ENCODE peak calls at places on chromosomes 7 and 10, in seven cellular contexts. D is neural progenitor cell, S is left lung, I is iPS DF 6.9, B is BE2C, V is transverse colon, R is colonic mucosa. Q is an unnamed sample.

GRCh38 chr10:86757110-86757790 is 831 bp downstream of the BMPR1A start:
- DNase-seq in D (peak; percentile 61), S (no peak), I (no peak), B (peak; percentile 24), V (peak; percentile 46), R (peak; percentile 49), Q (peak; percentile 62)

GRCh38 chr7:129831424-129832058 is 121.2 kb downstream of the UBE2H start:
- DNase-seq in D (peak; percentile 67), S (no peak), I (no peak), B (no peak), V (no peak), R (no peak), Q (peak; percentile 76)

GRCh38 chr7:163971-164881 is 28.1 kb upstream of the FAM20C start:
- DNase-seq in D (no peak), S (peak; percentile 61), I (no peak), B (no peak), V (no peak), R (peak; percentile 17), Q (no peak)

GRCh38 chr10:124030061-124030460 is 63.3 kb downstream of the CHST15 start:
- DNase-seq in D (no peak), S (no peak), I (no peak), B (no peak), V (no peak), R (no peak), Q (no peak)

GRCh38 chr10:126734957-126735356 is 64.5 kb upstream of the C10orf90 start:
- DNase-seq in D (no peak), S (no peak), I (no peak), B (no peak), V (no peak), R (no peak), Q (peak; percentile 5)

GRCh38 chr10:82757907-82758306 is 882.9 kb downstream of the NRG3 start:
- DNase-seq in D (no peak), S (no peak), I (no peak), B (no peak), V (no peak), R (no peak), Q (no peak)

GRCh38 chr10:125886914-125887512 is 5.9 kb upstream of the DHX32 start:
- DNase-seq in D (no peak), S (no peak), I (no peak), B (no peak), V (no peak), R (no peak), Q (no peak)

GRCh38 chr10:69757553-69758309 is 44.0 kb upstream of the COL13A1 start:
- DNase-seq in D (no peak), S (no peak), I (no peak), B (peak; percentile 88), V (no peak), R (no peak), Q (peak; percentile 60)

GRCh38 chr7:26658080-26658697 is 206.2 kb downstream of the SKAP2 start:
- DNase-seq in D (peak; percentile 86), S (no peak), I (no peak), B (no peak), V (no peak), R (no peak), Q (no peak)

GRCh38 chr7:111362660-111363059 is 199.6 kb downstream of the IMMP2L start:
- DNase-seq in D (peak; percentile 4), S (no peak), I (no peak), B (no peak), V (no peak), R (no peak), Q (no peak)

GRCh38 chr10:44830022-44830421 is 81.1 kb upstream of the TMEM72 start:
- DNase-seq in D (no peak), S (no peak), I (no peak), B (no peak), V (no peak), R (no peak), Q (no peak)

GRCh38 chr7:30427296-30428080 is 51.1 kb downstream of the NOD1 start:
- DNase-seq in D (no peak), S (peak; percentile 69), I (no peak), B (no peak), V (no peak), R (no peak), Q (no peak)

GRCh38 chr7:155336812-155337602 is 39.3 kb downstream of the INSIG1 start:
- DNase-seq in D (no peak), S (peak; percentile 28), I (no peak), B (no peak), V (no peak), R (no peak), Q (peak; percentile 66)

GRCh38 chr7:25567430-25567829 is 339.1 kb upstream of the NPVF start:
- DNase-seq in D (no peak), S (no peak), I (no peak), B (no peak), V (no peak), R (no peak), Q (no peak)

GRCh38 chr10:104328916-104329710 is 9.2 kb downstream of the ITPRIP start:
- DNase-seq in D (peak; percentile 92), S (peak; percentile 81), I (no peak), B (no peak), V (no peak), R (no peak), Q (peak; percentile 63)

GRCh38 chr10:104329754-104330153 is 8.5 kb downstream of the ITPRIP start:
- DNase-seq in D (no peak), S (no peak), I (no peak), B (no peak), V (no peak), R (no peak), Q (no peak)

GRCh38 chr10:104328636-104328915 is 9.7 kb downstream of the ITPRIP start:
- DNase-seq in D (no peak), S (no peak), I (no peak), B (no peak), V (no peak), R (no peak), Q (no peak)

GRCh38 chr10:104326991-104327610 is 11.2 kb downstream of the ITPRIP start:
- DNase-seq in D (no peak), S (peak; percentile 50), I (no peak), B (no peak), V (no peak), R (no peak), Q (no peak)

DNA sequence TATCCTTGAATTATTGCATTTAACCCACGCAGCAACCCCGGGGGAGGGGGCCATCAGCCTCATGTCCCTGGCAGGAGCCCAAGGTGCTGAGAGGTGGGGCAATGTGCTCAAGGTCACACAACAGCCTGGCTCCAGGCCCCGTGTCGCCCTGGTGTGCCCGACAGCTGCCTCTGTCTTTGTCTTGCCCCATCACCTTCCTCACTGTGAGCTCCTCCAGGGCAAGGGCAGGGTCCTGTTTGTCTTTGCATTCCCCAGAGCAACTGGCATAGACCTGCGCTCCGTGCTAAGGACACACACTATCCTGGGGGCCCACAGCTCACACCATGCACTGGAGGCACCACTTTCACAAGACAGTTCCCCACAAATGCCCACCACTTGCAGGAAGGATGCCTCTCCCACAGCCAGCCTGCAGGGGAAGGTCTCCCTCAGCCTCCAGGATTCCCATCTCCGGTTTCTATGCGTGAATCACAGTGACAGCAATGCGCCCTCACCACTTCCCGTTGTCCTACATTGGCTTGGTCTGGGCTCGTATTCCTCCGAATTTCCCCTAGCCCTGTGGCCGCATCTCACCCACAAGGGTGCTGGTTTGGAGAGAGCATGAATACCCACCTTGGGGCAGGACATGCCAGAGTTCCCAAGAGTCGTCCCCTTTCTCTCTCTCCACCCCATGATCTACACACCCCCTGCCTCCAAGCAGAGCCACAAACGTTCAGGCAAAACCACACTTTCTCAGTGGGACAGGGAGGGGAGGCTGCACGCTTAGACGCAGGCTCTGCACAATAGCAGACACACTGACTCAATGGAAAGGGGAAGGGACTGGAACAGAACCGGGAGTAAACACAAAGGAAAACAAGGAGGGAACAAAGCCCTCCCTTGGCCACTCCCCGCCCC is 10.3 kb downstream of the ITPRIP start:
- DNase-seq in D (peak; percentile 91), S (peak; percentile 69), I (no peak), B (no peak), V (no peak), R (no peak), Q (peak; percentile 31)
- H3K4me1 ChIP-seq in D (peaks cover 64% of the 10 kb centered on the region), S (peaks cover 100% of the 10 kb centered on the region), I (peaks cover 34% of the 10 kb centered on the region), B (no peaks in the 10 kb centered on the region), V (peaks cover 67% of the 10 kb centered on the region), R (peaks cover 34% of the 10 kb centered on the region), Q (peaks cover 100% of the 10 kb centered on the region)

DNA sequence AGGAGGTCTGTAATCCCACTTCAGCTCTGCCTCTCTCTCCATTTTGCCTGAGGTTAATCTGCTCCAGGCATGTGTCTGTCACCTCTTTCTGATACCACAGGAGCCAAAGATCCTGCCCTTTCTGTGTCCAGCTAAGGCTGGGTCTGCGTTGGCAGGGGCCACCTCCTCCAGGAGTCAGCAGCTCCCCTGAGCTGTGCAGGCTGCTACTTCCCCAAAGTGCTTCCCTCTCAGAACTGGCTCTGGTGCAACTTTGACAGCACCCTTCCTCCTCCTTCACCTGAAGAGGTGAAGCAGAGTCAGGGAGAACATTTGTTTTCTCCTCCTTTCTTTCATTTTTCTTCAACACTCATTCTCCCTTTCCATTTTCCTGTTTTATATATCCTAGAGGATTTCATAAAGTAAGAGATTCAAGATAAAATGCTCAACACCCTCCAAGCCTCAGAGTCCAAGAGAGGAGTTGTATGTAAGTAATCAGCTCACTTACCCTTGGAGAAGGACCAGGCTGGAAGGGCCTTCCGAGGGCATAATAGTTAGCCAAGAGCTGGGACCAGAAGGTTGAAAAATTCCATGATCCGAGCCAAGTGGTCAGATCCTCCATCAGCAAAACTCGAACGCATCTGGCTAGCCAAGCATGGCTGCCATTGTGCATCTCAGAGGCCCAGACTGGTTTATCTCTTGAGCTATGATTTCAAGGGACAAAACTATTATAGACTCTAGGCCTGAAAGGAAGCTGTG is 257.3 kb downstream of the PTEN start:
- DNase-seq in D (no peak), S (peak; percentile 79), I (no peak), B (no peak), V (no peak), R (no peak), Q (no peak)
- H3K4me1 ChIP-seq in D (no peaks in the 10 kb centered on the region), S (peaks cover 51% of the 10 kb centered on the region), I (peaks cover 2% of the 10 kb centered on the region), B (peaks cover 3% of the 10 kb centered on the region), V (peaks cover 3% of the 10 kb centered on the region), R (no peaks in the 10 kb centered on the region), Q (peaks cover 16% of the 10 kb centered on the region)

DNA sequence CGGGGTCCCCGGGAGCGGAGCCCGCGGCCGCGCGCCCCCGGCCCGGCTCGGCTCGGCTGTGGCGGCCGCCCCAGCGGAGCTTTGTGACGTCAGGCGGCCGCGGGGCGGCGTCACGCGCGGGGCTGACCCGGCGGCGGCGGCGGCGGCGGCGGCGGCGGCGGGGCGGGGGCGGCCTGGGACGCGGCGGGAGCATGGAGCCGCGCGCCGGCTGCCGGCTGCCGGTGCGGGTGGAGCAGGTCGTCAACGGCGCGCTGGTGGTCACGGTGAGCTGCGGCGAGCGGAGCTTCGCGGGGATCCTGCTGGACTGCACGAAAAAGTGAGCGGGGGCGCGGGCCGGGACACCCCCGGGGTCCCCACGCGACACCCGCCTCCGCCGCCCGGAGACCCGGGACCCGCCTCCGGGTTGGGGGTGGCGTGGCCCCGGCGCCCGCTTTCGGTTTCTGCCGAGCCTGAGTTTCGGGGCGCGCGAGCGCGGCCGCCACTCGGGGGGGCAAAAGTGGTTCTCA is at the start of gene PWWP2B:
- DNase-seq in D (peak; percentile 70), S (peak; percentile 93), I (no peak), B (peak; percentile 60), V (peak; percentile 72), R (no peak), Q (peak; percentile 59)
- H3K4me1 ChIP-seq in D (peaks cover 14% of the 10 kb centered on the region), S (peaks cover 62% of the 10 kb centered on the region), I (peaks cover 7% of the 10 kb centered on the region), B (peaks cover 9% of the 10 kb centered on the region), V (peaks cover 57% of the 10 kb centered on the region), R (peaks cover 40% of the 10 kb centered on the region), Q (peaks cover 57% of the 10 kb centered on the region)

DNA sequence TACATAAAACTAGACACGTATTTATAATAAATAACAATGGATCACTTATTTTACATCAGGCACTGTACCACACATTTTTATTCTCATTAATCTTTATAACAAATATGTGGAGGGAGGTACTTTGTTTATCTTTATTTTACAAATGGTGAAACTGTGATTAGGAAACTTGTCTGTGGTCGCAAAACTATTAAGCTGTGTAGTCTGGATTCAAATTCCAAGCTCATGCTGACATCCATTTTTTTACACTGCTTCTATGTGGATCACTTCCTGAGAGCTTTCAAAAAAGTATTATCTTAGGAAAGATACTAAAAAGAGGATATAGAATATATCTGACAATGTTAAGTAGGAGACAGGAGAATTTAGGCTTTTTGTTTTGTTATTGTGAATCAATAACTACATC is 978.5 kb downstream of the SORCS1 start:
- DNase-seq in D (no peak), S (no peak), I (no peak), B (no peak), V (no peak), R (no peak), Q (no peak)
- H3K4me1 ChIP-seq in D (no peaks in the 10 kb centered on the region), S (no peaks in the 10 kb centered on the region), I (no peaks in the 10 kb centered on the region), B (no peaks in the 10 kb centered on the region), V (no peaks in the 10 kb centered on the region), R (no peaks in the 10 kb centered on the region), Q (no peaks in the 10 kb centered on the region)